ENCODE peak calls at places on chromosomes 16 and 17, in six cellular contexts. Q, P, J, U, G and L are unnamed samples.

GRCh38 chr16:1691276-1691675 is 13.2 kb downstream of the JPT2 start:
- DNase-seq in Q (no peak), P (peak), J (no peak), U (no peak), G (peak), L (no peak)

GRCh38 chr17:78315355-78316114 is 44.3 kb downstream of the SOCS3 start:
- DNase-seq in Q (peak), P (peak), J (no peak), U (no peak), G (peak), L (peak)

GRCh38 chr16:19844945-19845641 is 39.6 kb downstream of the GPRC5B start:
- DNase-seq in Q (no peak), P (peak), J (no peak), U (no peak), G (peak), L (no peak)

GRCh38 chr17:27245230-27245696 is 48.7 kb upstream of the WSB1 start:
- DNase-seq in Q (peak), P (peak), J (peak), U (peak), G (peak), L (peak)

GRCh38 chr17:78651551-78651950 is 74.4 kb upstream of the DNAH17 start:
- DNase-seq in Q (no peak), P (no peak), J (no peak), U (no peak), G (peak), L (no peak)

GRCh38 chr17:10151667-10152496 is 46.5 kb downstream of the GAS7 start:
- DNase-seq in Q (no peak), P (no peak), J (no peak), U (no peak), G (no peak), L (peak)

GRCh38 chr17:20083460-20083859 is 74.3 kb downstream of the SPECC1 start:
- DNase-seq in Q (no peak), P (no peak), J (no peak), U (no peak), G (peak), L (no peak)

GRCh38 chr17:36992701-36993100 is 43.9 kb downstream of the AATF start:
- DNase-seq in Q (no peak), P (no peak), J (no peak), U (no peak), G (no peak), L (no peak)

GRCh38 chr16:14559809-14560227 is 70.2 kb downstream of the PARN start:
- DNase-seq in Q (no peak), P (peak), J (no peak), U (no peak), G (no peak), L (no peak)

GRCh38 chr16:65698943-65699342 is 577.1 kb upstream of the CDH11 start:
- DNase-seq in Q (no peak), P (no peak), J (no peak), U (peak), G (no peak), L (no peak)

GRCh38 chr16:68366062-68366461 is 55.2 kb downstream of the PRMT7 start:
- DNase-seq in Q (no peak), P (no peak), J (no peak), U (no peak), G (no peak), L (no peak)

GRCh38 chr17:80396680-80397387 is 18.1 kb upstream of the ENDOV start:
- DNase-seq in Q (no peak), P (no peak), J (no peak), U (no peak), G (no peak), L (peak)

GRCh38 chr16:17412221-17412620 is 58.5 kb downstream of the XYLT1 start:
- DNase-seq in Q (no peak), P (no peak), J (peak), U (peak), G (peak), L (no peak)

GRCh38 chr16:2250652-2251280 is 621 bp downstream of the ECI1 start:
- DNase-seq in Q (peak), P (peak), J (peak), U (no peak), G (no peak), L (no peak)

GRCh38 chr17:55144518-55144917 is 120.2 kb upstream of the HLF start:
- DNase-seq in Q (no peak), P (no peak), J (no peak), U (no peak), G (no peak), L (no peak)

GRCh38 chr17:44785921-44786320 is 27.1 kb downstream of the ADAM11 start:
- DNase-seq in Q (no peak), P (no peak), J (no peak), U (no peak), G (no peak), L (no peak)

GRCh38 chr17:491086-492014 is 138.7 kb upstream of the RPH3AL start:
- DNase-seq in Q (peak), P (peak), J (peak), U (peak), G (peak), L (no peak)

GRCh38 chr16:83215417-83216001 is 588.7 kb downstream of the CDH13 start:
- DNase-seq in Q (peak), P (peak), J (peak), U (peak), G (peak), L (peak)

GRCh38 chr16:62068747-62069146 is 32.5 kb upstream of the CDH8 start:
- DNase-seq in Q (no peak), P (peak), J (no peak), U (peak), G (no peak), L (peak)

GRCh38 chr17:80892900-80893603 is 98.6 kb upstream of the CHMP6 start:
- DNase-seq in Q (peak), P (peak), J (no peak), U (no peak), G (peak), L (no peak)

GRCh38 chr16:87713469-87714229 is 52.1 kb downstream of the KLHDC4 start:
- DNase-seq in Q (no peak), P (no peak), J (no peak), U (no peak), G (no peak), L (no peak)

GRCh38 chr17:55089251-55089650 is 120.7 kb downstream of the STXBP4 start:
- DNase-seq in Q (no peak), P (no peak), J (no peak), U (no peak), G (no peak), L (no peak)

GRCh38 chr16:27107185-27107592 is 40.5 kb downstream of the C16orf82 start:
- DNase-seq in Q (no peak), P (no peak), J (no peak), U (no peak), G (no peak), L (peak)

GRCh38 chr17:44220211-44221071 is 966 bp upstream of the UBTF start:
- DNase-seq in Q (peak), P (peak), J (peak), U (peak), G (peak), L (peak)

GRCh38 chr17:2397247-2398171 is 3.4 kb downstream of the MNT start:
- DNase-seq in Q (no peak), P (no peak), J (no peak), U (no peak), G (no peak), L (no peak)

GRCh38 chr16:2924901-2925820 is 13.4 kb downstream of the FLYWCH1 start:
- DNase-seq in Q (no peak), P (no peak), J (peak), U (peak), G (peak), L (no peak)

GRCh38 chr17:51853857-51854256 is 304.7 kb downstream of the CA10 start:
- DNase-seq in Q (no peak), P (no peak), J (no peak), U (no peak), G (no peak), L (no peak)

GRCh38 chr16:30802971-30803370 is 16.0 kb upstream of the ZNF629 start:
- DNase-seq in Q (no peak), P (no peak), J (no peak), U (no peak), G (no peak), L (no peak)

GRCh38 chr17:68080411-68081150 is 45.0 kb downstream of the KPNA2 start:
- DNase-seq in Q (no peak), P (no peak), J (no peak), U (no peak), G (no peak), L (no peak)

GRCh38 chr16:55527885-55528284 is 19.0 kb downstream of the LPCAT2 start:
- DNase-seq in Q (no peak), P (no peak), J (no peak), U (no peak), G (no peak), L (no peak)

GRCh38 chr16:67104061-67104460 is 5.7 kb upstream of the PHAF1 start:
- DNase-seq in Q (peak), P (peak), J (no peak), U (peak), G (peak), L (no peak)

GRCh38 chr16:70473446-70474319 is 19.3 kb downstream of the FCSK start:
- DNase-seq in Q (no peak), P (peak), J (no peak), U (no peak), G (no peak), L (peak)
- H3K27ac ChIP-seq in Q (no peak), P (no peak), J (no peak), U (no peak), G (no peak), L (no peak)

GRCh38 chr17:75707096-75707720 is 14.1 kb upstream of the ITGB4 start:
- DNase-seq in Q (peak), P (peak), J (no peak), U (no peak), G (no peak), L (no peak)
- H3K4me2 ChIP-seq in Q (peak), P (peak), J (no peak), U (no peak), G (no peak), L (no peak)

DNA sequence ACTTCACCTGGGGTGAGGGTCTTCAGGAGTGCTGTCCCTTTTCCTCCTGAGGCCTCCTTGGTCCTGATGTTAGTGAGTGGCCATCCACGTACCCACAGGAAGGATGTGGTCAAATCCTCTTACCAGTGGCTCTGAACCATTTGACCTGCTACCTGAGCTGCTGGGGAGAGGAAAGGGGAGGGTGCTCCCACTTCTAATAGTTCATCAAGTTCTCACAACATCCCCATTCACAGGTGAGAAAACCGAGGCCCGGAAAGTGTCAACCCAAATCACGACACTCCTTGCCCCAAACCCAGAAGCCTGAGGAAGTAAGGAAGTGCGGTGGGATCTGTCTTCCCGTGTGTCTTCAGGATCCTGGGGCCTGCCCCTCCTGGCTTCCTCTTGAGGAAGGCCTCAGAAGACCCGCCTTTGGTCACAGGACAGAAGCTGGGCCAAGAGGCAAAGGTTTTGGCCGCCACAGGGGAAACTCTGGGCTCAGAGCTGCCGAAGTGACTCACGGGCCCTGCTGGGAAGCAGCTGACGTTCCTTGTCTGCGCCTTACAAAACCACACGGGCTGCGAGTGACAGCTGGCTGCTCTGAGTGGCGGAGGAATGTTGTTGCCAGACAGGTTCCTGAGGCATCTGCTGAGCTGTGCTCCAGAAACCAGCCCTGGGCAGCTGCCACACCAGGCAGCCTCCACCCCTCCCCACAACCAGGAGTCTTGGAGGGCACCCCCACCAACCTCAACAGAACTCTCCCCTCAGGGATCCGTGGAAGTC is 13.9 kb upstream of the KIFC3 start:
- DNase-seq in Q (peak), P (peak), J (no peak), U (peak), G (peak), L (no peak)
- H3K27ac ChIP-seq in Q (no peak), P (peak), J (no peak), U (no peak), G (peak), L (no peak)

DNA sequence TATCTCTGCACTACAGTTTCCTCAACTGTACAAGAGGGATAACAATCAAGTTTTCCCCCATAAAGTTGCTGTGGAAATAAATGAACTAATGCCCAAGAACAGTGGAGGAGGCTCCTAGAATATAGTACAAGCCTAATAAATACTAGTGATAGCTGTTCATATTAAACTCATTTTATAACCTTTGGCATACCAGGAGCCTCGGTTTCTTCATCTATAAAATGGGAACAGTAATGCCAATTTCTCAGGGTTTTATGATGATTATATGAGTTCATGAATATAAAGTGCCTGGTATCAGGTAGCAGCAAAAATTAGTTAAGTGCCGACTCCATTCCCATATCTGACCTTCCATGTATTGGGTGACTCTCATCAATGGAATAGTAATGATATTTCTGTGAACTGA is 311.1 kb upstream of the MAF start:
- DNase-seq in Q (no peak), P (no peak), J (no peak), U (no peak), G (no peak), L (no peak)
- H3K4me2 ChIP-seq in Q (no peak), P (no peak), J (no peak), U (no peak), G (no peak), L (no peak)

DNA sequence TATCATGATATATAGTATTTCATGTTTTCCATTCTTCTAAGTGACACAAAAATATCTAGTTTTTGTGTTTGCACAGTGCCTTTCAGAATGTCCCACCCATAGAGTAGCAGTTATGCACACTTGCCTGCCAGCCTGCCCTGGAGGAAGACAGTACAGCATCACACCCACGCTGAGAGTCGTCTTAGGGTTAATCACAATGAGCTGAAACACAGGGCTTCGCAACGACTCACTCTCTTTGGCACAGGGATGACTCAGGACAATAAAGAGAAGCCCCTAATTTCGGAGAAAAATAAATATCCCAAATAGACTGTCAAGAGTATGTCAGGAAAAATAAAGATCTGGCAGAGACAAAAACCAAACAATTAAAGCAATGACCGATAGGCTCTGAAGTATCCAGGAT is 11.6 kb upstream of the NDUFAB1 start:
- DNase-seq in Q (no peak), P (no peak), J (no peak), U (no peak), G (peak), L (no peak)
- H3K27ac ChIP-seq in Q (peak), P (peak), J (no peak), U (no peak), G (no peak), L (no peak)

GRCh38 chr17:30921544-30922196 is at the start of gene ADAP2:
- DNase-seq in Q (no peak), P (peak), J (no peak), U (peak), G (no peak), L (peak)
- H3K4me2 ChIP-seq in Q (peak), P (peak), J (peak), U (peak), G (peak), L (peak)

GRCh38 chr16:86151372-86151950 is 252.5 kb downstream of the IRF8 start:
- DNase-seq in Q (no peak), P (no peak), J (no peak), U (no peak), G (no peak), L (no peak)
- H3K27ac ChIP-seq in Q (no peak), P (no peak), J (no peak), U (no peak), G (peak), L (no peak)